ENCODE peak calls at places on chromosome 11, in five cellular contexts. O is pancreas; H is hepatocyte; W is brain microvascular endothelial cell; Y is CD8-positive, alpha-beta T cell. K is an unnamed sample.

GRCh38 chr11:9461760-9462134 is 935 bp downstream of the ZNF143 start:
- DNase-seq in H (no peak), Y (no peak), O (no peak), W (peak), K (no peak)

GRCh38 chr11:22371188-22371587 is 33.0 kb downstream of the SLC17A6 start:
- DNase-seq in O (no peak), H (no peak), Y (no peak), W (no peak), K (no peak)

GRCh38 chr11:111977141-111978027 is 40.2 kb downstream of the DIXDC1 start:
- DNase-seq in W (peak), H (peak), O (peak), Y (no peak), K (no peak)

GRCh38 chr11:32451808-32452207 is 16.5 kb upstream of the WT1 start:
- DNase-seq in Y (no peak), O (no peak), W (no peak), H (no peak), K (no peak)

GRCh38 chr11:42951266-42951665 is 360.5 kb upstream of the API5 start:
- DNase-seq in H (no peak), Y (no peak), W (no peak), O (no peak), K (no peak)

GRCh38 chr11:94885133-94885532 is 88.2 kb downstream of the CWC15 start:
- DNase-seq in H (no peak), W (no peak), O (no peak), Y (no peak), K (no peak)

GRCh38 chr11:108838102-108838803 is 173.4 kb downstream of the DDX10 start:
- DNase-seq in H (no peak), O (no peak), W (no peak), Y (no peak), K (no peak)

GRCh38 chr11:29676993-29677392 is 339.8 kb downstream of the KCNA4 start:
- DNase-seq in H (no peak), Y (no peak), W (no peak), O (no peak), K (no peak)

GRCh38 chr11:2099523-2100316 is 39.5 kb downstream of the IGF2 start:
- DNase-seq in O (peak), Y (no peak), W (no peak), H (no peak), K (no peak)

GRCh38 chr11:70282012-70282411 is 11.5 kb downstream of the PPFIA1 start:
- DNase-seq in Y (no peak), O (no peak), W (no peak), H (no peak), K (no peak)

GRCh38 chr11:126716456-126717083 is 284.0 kb downstream of the KIRREL3 start:
- DNase-seq in W (peak), Y (no peak), O (peak), H (peak), K (no peak)
- TF ChIP-seq CTCF in W (peak), Y (no peak), O (peak), H (peak), K (peak)

GRCh38 chr11:116357769-116358544 is 414.8 kb downstream of the BUD13 start:
- DNase-seq in H (peak), O (no peak), W (no peak), Y (no peak), K (no peak)
- TF ChIP-seq CTCF in H (peak), O (no peak), W (peak), Y (no peak), K (peak)

GRCh38 chr11:57421805-57422204 is 5.1 kb downstream of the SLC43A3 start:
- DNase-seq in O (no peak), W (no peak), H (no peak), Y (no peak), K (no peak)
- TF ChIP-seq CTCF in O (no peak), W (no peak), H (no peak), Y (no peak), K (no peak)

DNA sequence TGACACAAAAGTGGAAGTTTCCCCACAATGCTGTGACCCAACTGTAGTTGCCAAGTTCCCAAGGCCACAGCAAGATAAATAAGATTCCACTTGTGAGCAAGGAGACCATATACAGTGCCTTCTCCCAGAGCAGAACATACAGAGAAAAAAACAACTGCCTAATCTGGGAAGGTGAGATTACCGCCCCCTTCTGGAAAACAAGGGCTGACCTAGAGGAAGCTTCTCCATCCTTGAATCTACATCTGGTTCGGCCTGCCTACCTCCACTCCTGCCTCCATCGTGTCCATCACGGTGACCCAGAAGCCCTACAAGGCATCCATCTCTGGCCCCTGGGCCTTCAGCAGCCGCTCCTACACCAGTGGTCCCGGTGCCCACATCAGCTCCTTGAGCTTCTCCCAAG is 6.1 kb upstream of the RNASEH2C start:
- DNase-seq in W (no peak), Y (no peak), H (no peak), O (no peak), K (no peak)
- TF ChIP-seq CTCF in W (no peak), Y (no peak), H (no peak), O (no peak), K (peak)